ENCODE peak calls at places on chromosomes 12 and 14, in four cellular contexts. S is activated effector memory CD4-positive, alpha-beta T cell treated with anti-CD3 and anti-CD28 coated beads, Interleukin-2, amount 50 U/mL, for 16 hours; U is Daoy; W is germinal center. T is an unnamed sample.

GRCh38 chr14:45332360-45332988 is 79.5 kb upstream of the MIS18BP1 start:
- DNase-seq in W (no peak), U (no peak), S (no peak), T (no peak)

GRCh38 chr12:3367750-3368444 is 123.1 kb upstream of the PRMT8 start:
- DNase-seq in W (no peak), S (no peak), U (no peak), T (no peak)

GRCh38 chr14:59236195-59236594 is 47.7 kb downstream of the DAAM1 start:
- DNase-seq in S (no peak), U (no peak), W (no peak), T (no peak)

GRCh38 chr14:99257122-99257672 is 14.8 kb downstream of the BCL11B start:
- DNase-seq in W (no peak), U (no peak), S (peak; percentile 60), T (no peak)

GRCh38 chr14:91843437-91843836 is 23.9 kb downstream of the TC2N start:
- DNase-seq in W (no peak), U (no peak), S (no peak), T (no peak)

GRCh38 chr12:132263451-132264065 is 65.8 kb downstream of the GALNT9 start:
- DNase-seq in U (no peak), S (no peak), W (no peak), T (no peak)

GRCh38 chr12:58887071-58887470 is 33.2 kb downstream of the LRIG3 start:
- DNase-seq in S (no peak), W (no peak), U (no peak), T (no peak)

GRCh38 chr12:88638956-88639355 is 58.7 kb upstream of the KITLG start:
- DNase-seq in S (no peak), W (no peak), U (no peak), T (no peak)

GRCh38 chr14:93906341-93907329 is 20.5 kb upstream of the FAM181A start:
- DNase-seq in S (peak; percentile 85), U (peak; percentile 80), W (peak; percentile 84), T (no peak)

GRCh38 chr14:65028937-65029336 is 42.2 kb downstream of the FNTB start:
- DNase-seq in W (no peak), S (no peak), U (no peak), T (no peak)

GRCh38 chr14:30357791-30358190 is 201.2 kb upstream of the G2E3 start:
- DNase-seq in W (no peak), S (no peak), U (no peak), T (no peak)

GRCh38 chr14:74618078-74618952 is 6.3 kb upstream of the LTBP2 start:
- DNase-seq in S (peak; percentile 81), U (peak; percentile 89), W (peak; percentile 43), T (no peak)

GRCh38 chr12:117032593-117033381 is 66.4 kb downstream of the TESC start:
- DNase-seq in U (peak; percentile 51), S (peak; percentile 49), W (peak; percentile 45), T (peak; percentile 38)

GRCh38 chr12:75850751-75851462 is 180.7 kb downstream of the PHLDA1 start:
- DNase-seq in S (no peak), U (peak; percentile 52), W (no peak), T (no peak)

GRCh38 chr12:3332190-3332589 is 158.8 kb upstream of the PRMT8 start:
- DNase-seq in U (no peak), S (no peak), W (no peak), T (no peak)

GRCh38 chr14:39946796-39947195 is 514.6 kb upstream of the FBXO33 start:
- DNase-seq in S (no peak), W (no peak), U (no peak), T (no peak)